ENCODE peak calls at places on chromosomes 12 and 14, in nine cellular contexts. O is psoas muscle; C is PC-3; J is T-helper 9 cell; N is HuH-7.5; Q is mucosa of descending colon; R is transverse colon; E is activated CD8-positive, alpha-beta T cell treated with anti-CD3 and anti-CD28 coated beads, Interleukin-2, amount 10 ng/mL, durations not matched to agents 7 days and 5 days; P is brain microvascular endothelial cell. T is an unnamed sample.

GRCh38 chr12:12804432-12804886 is 8.7 kb upstream of the DDX47 start:
- DNase-seq in O (no peak), C (peak), J (no peak), N (no peak), Q (no peak), R (no peak), E (no peak), P (peak), T (no peak)

GRCh38 chr14:77485256-77485655 is 13.4 kb downstream of the ISM2 start:
- DNase-seq in O (no peak), C (peak), J (no peak), N (no peak), Q (no peak), R (no peak), E (no peak), P (no peak), T (no peak)

GRCh38 chr12:66176105-66176504 is 6.3 kb upstream of the TMBIM4 start:
- DNase-seq in O (no peak), C (no peak), J (no peak), N (no peak), Q (no peak), R (no peak), E (no peak), P (no peak), T (no peak)

GRCh38 chr12:120688527-120689071 is 1.6 kb downstream of the MLEC start:
- DNase-seq in O (no peak), C (peak), J (no peak), N (no peak), Q (no peak), R (peak), E (no peak), P (peak), T (no peak)

GRCh38 chr14:57816568-57817284 is 49.2 kb downstream of the SLC35F4 start:
- DNase-seq in O (no peak), C (peak), J (no peak), N (no peak), Q (no peak), R (no peak), E (no peak), P (no peak), T (no peak)

GRCh38 chr12:3041558-3042164 is 35.5 kb upstream of the TSPAN9 start:
- DNase-seq in O (peak), C (peak), J (peak), N (peak), Q (peak), R (peak), E (peak), P (peak), T (peak)

GRCh38 chr12:30219047-30219446 is 435.3 kb upstream of the TMTC1 start:
- DNase-seq in O (no peak), C (no peak), J (no peak), N (no peak), Q (no peak), R (no peak), E (no peak), P (peak), T (no peak)

GRCh38 chr12:1435456-1435855 is 158.9 kb downstream of the FBXL14 start:
- DNase-seq in O (no peak), C (no peak), J (no peak), N (no peak), Q (no peak), R (peak), E (no peak), P (no peak), T (no peak)

GRCh38 chr14:90087433-90087832 is 25.6 kb downstream of the KCNK13 start:
- DNase-seq in O (peak), C (peak), J (no peak), N (no peak), Q (no peak), R (peak), E (no peak), P (peak), T (peak)

GRCh38 chr14:101108579-101109346 is 205.2 kb upstream of the RTL1 start:
- DNase-seq in O (no peak), C (no peak), J (no peak), N (no peak), Q (no peak), R (no peak), E (no peak), P (no peak), T (no peak)

GRCh38 chr14:67820428-67820881 is 876 bp downstream of the RAD51B start:
- DNase-seq in O (no peak), C (peak), J (no peak), N (peak), Q (no peak), R (peak), E (peak), P (peak), T (no peak)